ENCODE peak calls at places on chromosome 15, in six cellular contexts. H is K562, S is GM12892, M is HepG2, Z is H1, R is GM12878. F is an unnamed sample.

GRCh38 chr15:72227192-72227586 is 3.8 kb downstream of the PKM start:
- DNase-seq in H (peak; percentile 31), S (no peak), M (peak; percentile 7), Z (no peak), R (peak; percentile 46), F (no peak)

GRCh38 chr15:92376109-92376508 is 17.6 kb upstream of the ST8SIA2 start:
- DNase-seq in H (no peak), S (no peak), M (no peak), Z (no peak), R (no peak), F (no peak)

GRCh38 chr15:68843425-68844311 is 23.0 kb upstream of the ANP32A start:
- DNase-seq in H (no peak), S (no peak), M (no peak), Z (no peak), R (no peak), F (no peak)

GRCh38 chr15:91517491-91518200 is 335.9 kb upstream of the SLCO3A1 start:
- DNase-seq in H (no peak), S (no peak), M (no peak), Z (no peak), R (no peak), F (no peak)

GRCh38 chr15:40310001-40310959 is 2.5 kb upstream of the PLCB2 start:
- DNase-seq in H (peak; percentile 79), S (no peak), M (peak; percentile 46), Z (no peak), R (peak; percentile 17), F (no peak)

GRCh38 chr15:39573844-39574243 is 7.0 kb upstream of the THBS1 start:
- DNase-seq in H (no peak), S (no peak), M (no peak), Z (no peak), R (no peak), F (no peak)

GRCh38 chr15:43225201-43225949 is 4.6 kb upstream of the EPB42 start:
- DNase-seq in H (peak; percentile 56), S (peak; percentile 47), M (peak; percentile 63), Z (no peak), R (peak; percentile 45), F (peak; percentile 63)

GRCh38 chr15:98948941-98949340 is 58.7 kb downstream of the PGPEP1L start:
- DNase-seq in H (no peak), S (no peak), M (no peak), Z (no peak), R (no peak), F (no peak)

GRCh38 chr15:26166429-26166828 is 303.3 kb upstream of the ATP10A start:
- DNase-seq in H (no peak), S (no peak), M (no peak), Z (no peak), R (no peak), F (no peak)

GRCh38 chr15:100334015-100334414 is 7.8 kb downstream of the ADAMTS17 start:
- DNase-seq in H (no peak), S (no peak), M (no peak), Z (no peak), R (no peak), F (no peak)

GRCh38 chr15:33678606-33679005 is 289.7 kb upstream of the CHRM5 start:
- DNase-seq in H (peak; percentile 22), S (no peak), M (no peak), Z (no peak), R (no peak), F (no peak)

GRCh38 chr15:88060383-88060782 is 196.2 kb downstream of the NTRK3 start:
- DNase-seq in H (no peak), S (no peak), M (no peak), Z (no peak), R (no peak), F (no peak)
- TF ChIP-seq POLR2A in H (no peak), S (no peak), M (no peak), Z (no peak), R (no peak), F (no peak)

DNA sequence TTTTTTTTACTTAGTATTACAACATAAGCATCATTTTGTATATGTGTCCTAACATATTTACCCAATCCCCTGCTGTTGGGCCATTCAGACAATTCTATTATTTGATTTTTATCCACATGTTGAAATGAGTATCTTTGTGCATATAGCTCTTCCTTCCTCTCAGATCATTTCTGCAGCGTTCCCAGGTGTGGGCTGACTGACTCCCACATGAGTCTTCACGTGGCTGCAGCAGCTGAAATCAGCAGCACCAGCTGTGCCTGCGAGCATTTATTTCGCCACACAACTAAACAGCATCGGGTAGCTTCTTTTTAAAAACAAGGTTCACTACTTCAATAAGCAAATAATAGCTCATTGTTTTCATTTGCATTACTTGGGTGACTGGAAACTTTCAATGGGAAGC is 44.5 kb upstream of the PDE8A start:
- DNase-seq in H (peak; percentile 43), S (no peak), M (no peak), Z (no peak), R (no peak), F (no peak)
- TF ChIP-seq POLR2AphosphoS5 in H (peak; percentile 35), S (no peak), M (no peak), Z (no peak), R (no peak), F (no peak)

GRCh38 chr15:63884953-63885352 is 51.2 kb upstream of the HERC1 start:
- DNase-seq in H (no peak), S (no peak), M (no peak), Z (no peak), R (no peak), F (no peak)

GRCh38 chr15:63879211-63879610 is 45.5 kb upstream of the HERC1 start:
- DNase-seq in H (no peak), S (no peak), M (no peak), Z (no peak), R (no peak), F (no peak)

GRCh38 chr15:63880744-63881143 is 47.0 kb upstream of the HERC1 start:
- DNase-seq in H (no peak), S (no peak), M (no peak), Z (no peak), R (no peak), F (no peak)

GRCh38 chr15:63880019-63880418 is 46.3 kb upstream of the HERC1 start:
- DNase-seq in H (no peak), S (no peak), M (no peak), Z (no peak), R (no peak), F (no peak)

GRCh38 chr15:63881431-63881830 is 47.7 kb upstream of the HERC1 start:
- DNase-seq in H (no peak), S (no peak), M (no peak), Z (no peak), R (peak; percentile 81), F (no peak)
- TF ChIP-seq TAF1 in H (no peak), S (no peak), M (no peak), Z (no peak), R (no peak), F (no peak)

GRCh38 chr15:27176785-27177406 is 205.9 kb downstream of the GABRG3 start:
- DNase-seq in H (no peak), S (no peak), M (no peak), Z (no peak), R (no peak), F (no peak)
- TF ChIP-seq POLR2A in H (no peak), S (no peak), M (no peak), Z (no peak), R (no peak), F (no peak)

DNA sequence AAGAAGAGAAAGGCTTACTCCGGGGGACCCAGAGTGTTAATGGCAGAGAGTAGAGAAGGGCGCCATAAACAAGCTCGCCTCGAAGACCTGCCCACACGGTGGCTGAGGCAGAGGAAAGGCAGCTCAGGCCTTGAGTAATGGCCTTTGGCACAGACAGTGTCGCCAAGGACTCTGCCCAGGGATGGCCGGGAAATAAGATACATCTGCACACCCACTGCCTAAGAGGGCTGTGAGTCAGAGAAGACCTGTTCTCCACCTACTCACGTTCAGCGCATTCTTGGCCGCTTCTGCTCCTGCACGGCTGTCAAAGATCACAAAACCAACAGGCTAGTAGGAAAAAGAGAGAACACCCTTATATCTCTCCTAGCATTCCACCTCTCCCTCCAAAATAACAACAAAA is 26.2 kb downstream of the RBPMS2 start:
- DNase-seq in H (no peak), S (no peak), M (no peak), Z (no peak), R (no peak), F (no peak)
- TF ChIP-seq POLR2AphosphoS5 in H (no peak), S (no peak), M (no peak), Z (no peak), R (no peak), F (no peak)

DNA sequence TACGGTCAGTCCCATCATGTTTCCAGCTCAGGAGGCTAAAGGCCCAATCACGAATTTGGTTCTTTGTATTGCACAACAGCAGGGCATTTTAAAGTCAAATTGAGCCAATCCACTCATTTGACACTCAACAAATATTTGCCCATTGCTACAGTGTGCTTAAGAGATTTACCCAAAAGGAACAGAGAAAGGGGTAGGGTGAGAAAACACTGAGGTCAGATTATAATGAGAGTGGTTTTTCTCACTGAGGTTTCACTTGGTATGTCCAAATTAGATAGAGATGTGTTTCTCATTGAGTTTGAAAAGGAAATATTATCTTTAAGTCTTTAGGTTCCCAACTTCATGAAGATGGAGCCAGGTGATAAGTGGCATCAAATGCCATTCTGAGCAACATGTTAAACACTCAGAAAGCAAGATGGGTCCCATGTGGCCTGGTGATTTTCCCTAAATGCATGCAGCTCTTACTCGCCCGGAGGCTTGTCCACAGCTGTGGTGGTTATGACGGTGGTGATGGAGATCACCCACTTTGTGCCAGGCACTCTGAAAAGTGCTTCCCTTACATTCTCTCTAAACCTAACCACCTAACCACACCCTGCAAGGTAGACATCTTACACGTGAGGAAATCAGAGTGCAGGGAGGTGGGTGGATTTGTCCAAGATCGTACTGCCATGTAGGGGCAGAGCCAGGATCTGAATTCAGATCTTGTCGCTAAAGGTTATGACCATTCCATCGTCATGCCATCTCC is 31.2 kb upstream of the USP3 start:
- DNase-seq in H (no peak), S (no peak), M (peak; percentile 85), Z (no peak), R (peak; percentile 94), F (no peak)
- TF ChIP-seq TAF1 in H (no peak), S (no peak), M (no peak), Z (no peak), R (no peak), F (no peak)

DNA sequence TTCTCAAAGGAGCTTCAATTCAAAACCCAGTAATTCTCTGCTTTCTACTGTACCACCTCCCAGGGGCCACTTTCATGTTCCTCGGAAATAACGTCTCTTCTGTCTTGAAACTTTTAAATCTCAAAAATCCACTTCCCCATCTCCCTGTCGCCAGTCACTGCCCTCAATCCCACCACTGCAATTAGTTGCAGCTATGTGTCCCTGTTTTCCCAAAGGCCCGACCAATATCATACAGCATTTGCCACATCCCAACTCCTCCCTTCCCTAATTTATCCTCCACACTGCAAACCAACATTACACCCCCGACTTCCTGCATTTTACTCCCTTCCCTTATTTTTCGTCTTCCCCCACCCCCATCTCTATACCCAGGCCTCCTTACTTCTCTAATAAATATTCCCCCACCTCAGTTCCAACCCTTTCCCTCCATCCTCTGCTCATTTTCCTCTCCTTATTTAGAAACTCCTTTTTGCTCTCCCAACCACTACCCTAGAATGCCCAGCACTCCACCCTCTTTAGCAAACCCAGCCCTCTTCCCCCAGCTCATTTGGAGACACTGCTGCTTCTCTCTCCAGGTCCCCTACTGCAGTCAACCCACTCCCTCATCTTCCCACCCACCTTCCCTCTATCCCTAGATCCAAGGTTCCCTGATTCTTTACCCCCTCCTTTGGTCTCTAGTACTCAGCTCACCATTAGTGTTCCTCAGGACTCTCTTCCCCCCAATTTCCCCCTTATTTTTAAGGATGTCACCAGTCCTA is 1.1 kb downstream of the NPTN start:
- DNase-seq in H (peak; percentile 26), S (no peak), M (no peak), Z (no peak), R (no peak), F (no peak)
- TF ChIP-seq POLR2A in H (no peak), S (no peak), M (no peak), Z (no peak), R (no peak), F (no peak)

F was measured in GM12891.